ENCODE peak calls at places on chromosomes 11 and 22, in seven cellular contexts. One of them, this sample, is unnamed.

GRCh38 chr11:131198161-131198560 is 172.3 kb upstream of the NTM start:
- DNase-seq in esophagus muscularis mucosa: no peak
- DNase-seq in sigmoid colon: no peak
- DNase-seq in stomach: no peak
- DNase-seq in K562: no peak
- DNase-seq in GM23338: no peak
- DNase-seq in transverse colon: no peak
- DNase-seq in this sample: no peak

GRCh38 chr11:68610452-68611116 is 73.8 kb upstream of the GAL start:
- DNase-seq in K562: peak; percentile 25
- DNase-seq in stomach: no peak
- DNase-seq in sigmoid colon: no peak
- DNase-seq in esophagus muscularis mucosa: no peak
- DNase-seq in transverse colon: no peak
- DNase-seq in GM23338: peak; percentile 38
- DNase-seq in this sample: no peak

GRCh38 chr11:123100378-123101085 is 38.6 kb upstream of the HSPA8 start:
- DNase-seq in esophagus muscularis mucosa: no peak
- DNase-seq in sigmoid colon: peak; percentile 80
- DNase-seq in GM23338: peak; percentile 23
- DNase-seq in stomach: no peak
- DNase-seq in transverse colon: no peak
- DNase-seq in K562: no peak
- DNase-seq in this sample: no peak

GRCh38 chr11:19370100-19370861 is 129.5 kb upstream of the E2F8 start:
- DNase-seq in transverse colon: no peak
- DNase-seq in K562: no peak
- DNase-seq in esophagus muscularis mucosa: no peak
- DNase-seq in sigmoid colon: peak; percentile 86
- DNase-seq in stomach: no peak
- DNase-seq in GM23338: no peak
- DNase-seq in this sample: no peak

GRCh38 chr11:66971483-66971882 is 3.6 kb upstream of the C11orf86 start:
- DNase-seq in transverse colon: no peak
- DNase-seq in sigmoid colon: no peak
- DNase-seq in stomach: no peak
- DNase-seq in GM23338: no peak
- DNase-seq in K562: no peak
- DNase-seq in esophagus muscularis mucosa: no peak
- DNase-seq in this sample: no peak

GRCh38 chr11:105489431-105489830 is 120.4 kb upstream of the GRIA4 start:
- DNase-seq in esophagus muscularis mucosa: no peak
- DNase-seq in transverse colon: no peak
- DNase-seq in GM23338: no peak
- DNase-seq in stomach: no peak
- DNase-seq in sigmoid colon: no peak
- DNase-seq in K562: no peak
- DNase-seq in this sample: no peak

GRCh38 chr11:65847746-65848145 is 10.2 kb downstream of the CFL1 start:
- DNase-seq in K562: no peak
- DNase-seq in esophagus muscularis mucosa: no peak
- DNase-seq in transverse colon: no peak
- DNase-seq in stomach: no peak
- DNase-seq in GM23338: no peak
- DNase-seq in sigmoid colon: no peak
- DNase-seq in this sample: no peak

GRCh38 chr11:25357133-25357532 is 860.3 kb downstream of the LUZP2 start:
- DNase-seq in GM23338: no peak
- DNase-seq in K562: no peak
- DNase-seq in esophagus muscularis mucosa: no peak
- DNase-seq in sigmoid colon: no peak
- DNase-seq in stomach: no peak
- DNase-seq in transverse colon: no peak
- DNase-seq in this sample: no peak

GRCh38 chr11:36383200-36383599 is 87.1 kb downstream of the PRR5L start:
- DNase-seq in sigmoid colon: no peak
- DNase-seq in esophagus muscularis mucosa: no peak
- DNase-seq in transverse colon: no peak
- DNase-seq in GM23338: no peak
- DNase-seq in stomach: no peak
- DNase-seq in K562: no peak
- DNase-seq in this sample: no peak

GRCh38 chr22:49148895-49149418 is 678.7 kb downstream of the BRD1 start:
- DNase-seq in K562: no peak
- DNase-seq in esophagus muscularis mucosa: no peak
- DNase-seq in sigmoid colon: no peak
- DNase-seq in transverse colon: no peak
- DNase-seq in stomach: no peak
- DNase-seq in GM23338: no peak
- DNase-seq in this sample: no peak

GRCh38 chr22:37658133-37659065 is at the start of gene PDXP:
- DNase-seq in sigmoid colon: peak; percentile 100
- DNase-seq in stomach: peak; percentile 99
- DNase-seq in esophagus muscularis mucosa: peak; percentile 100
- DNase-seq in transverse colon: peak; percentile 99
- DNase-seq in GM23338: peak; percentile 100
- DNase-seq in K562: peak; percentile 89
- DNase-seq in this sample: no peak

GRCh38 chr22:37659897-37660708 is 1.6 kb downstream of the PDXP start:
- DNase-seq in esophagus muscularis mucosa: no peak
- DNase-seq in GM23338: no peak
- DNase-seq in transverse colon: peak; percentile 46
- DNase-seq in sigmoid colon: no peak
- DNase-seq in stomach: no peak
- DNase-seq in K562: no peak
- DNase-seq in this sample: no peak

GRCh38 chr22:37655252-37655563 is 3.3 kb upstream of the PDXP start:
- DNase-seq in transverse colon: no peak
- DNase-seq in esophagus muscularis mucosa: no peak
- DNase-seq in stomach: no peak
- DNase-seq in GM23338: no peak
- DNase-seq in K562: no peak
- DNase-seq in sigmoid colon: no peak
- DNase-seq in this sample: no peak

GRCh38 chr22:37659066-37659896 is 758 bp downstream of the PDXP start:
- DNase-seq in GM23338: no peak
- DNase-seq in stomach: no peak
- DNase-seq in esophagus muscularis mucosa: no peak
- DNase-seq in sigmoid colon: no peak
- DNase-seq in transverse colon: peak; percentile 81
- DNase-seq in K562: peak; percentile 55
- DNase-seq in this sample: no peak

GRCh38 chr22:37657590-37658132 is 862 bp upstream of the PDXP start:
- DNase-seq in K562: no peak
- DNase-seq in transverse colon: no peak
- DNase-seq in stomach: no peak
- DNase-seq in GM23338: peak; percentile 47
- DNase-seq in esophagus muscularis mucosa: no peak
- DNase-seq in sigmoid colon: no peak
- DNase-seq in this sample: no peak
- TF ChIP-seq POLR2AphosphoS5 in K562: peak; percentile 68
- TF ChIP-seq POLR2AphosphoS5 in transverse colon: no peak
- TF ChIP-seq POLR2AphosphoS5 in stomach: no peak
- TF ChIP-seq POLR2AphosphoS5 in GM23338: no peak
- TF ChIP-seq POLR2AphosphoS5 in esophagus muscularis mucosa: no peak
- TF ChIP-seq POLR2AphosphoS5 in sigmoid colon: no peak
- TF ChIP-seq POLR2AphosphoS5 in this sample: no peak

DNA sequence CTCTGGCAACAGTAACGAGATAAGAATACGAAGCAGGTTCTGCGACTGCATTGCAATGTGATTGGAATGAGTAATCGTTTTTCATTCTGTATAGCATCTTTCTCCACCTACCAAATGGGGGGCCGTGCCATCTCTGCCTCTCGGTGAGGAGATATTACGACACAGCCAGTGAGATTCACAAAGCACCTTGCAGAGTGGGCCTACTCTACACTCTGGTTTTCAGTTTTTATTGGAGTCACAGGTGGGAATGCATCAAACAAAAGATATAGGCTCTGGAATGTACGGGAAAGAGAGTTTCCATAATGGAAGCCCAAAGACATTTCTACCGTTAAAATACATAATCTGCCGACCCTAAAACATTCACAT is 475 bp upstream of the RTN3 start:
- DNase-seq in stomach: no peak
- DNase-seq in esophagus muscularis mucosa: no peak
- DNase-seq in GM23338: peak; percentile 37
- DNase-seq in K562: no peak
- DNase-seq in transverse colon: no peak
- DNase-seq in sigmoid colon: no peak
- DNase-seq in this sample: no peak
- H3K4me3 ChIP-seq in stomach: peak overlapping the region; percentile 79
- H3K4me3 ChIP-seq in esophagus muscularis mucosa: peak overlapping the region; percentile 90
- H3K4me3 ChIP-seq in GM23338: peak overlapping the region; percentile 82
- H3K4me3 ChIP-seq in K562: peak overlapping the region; percentile 94
- H3K4me3 ChIP-seq in transverse colon: peak overlapping the region; percentile 95
- H3K4me3 ChIP-seq in sigmoid colon: peak overlapping the region; percentile 79
- H3K4me3 ChIP-seq in this sample: peak overlapping the region; percentile 92

DNA sequence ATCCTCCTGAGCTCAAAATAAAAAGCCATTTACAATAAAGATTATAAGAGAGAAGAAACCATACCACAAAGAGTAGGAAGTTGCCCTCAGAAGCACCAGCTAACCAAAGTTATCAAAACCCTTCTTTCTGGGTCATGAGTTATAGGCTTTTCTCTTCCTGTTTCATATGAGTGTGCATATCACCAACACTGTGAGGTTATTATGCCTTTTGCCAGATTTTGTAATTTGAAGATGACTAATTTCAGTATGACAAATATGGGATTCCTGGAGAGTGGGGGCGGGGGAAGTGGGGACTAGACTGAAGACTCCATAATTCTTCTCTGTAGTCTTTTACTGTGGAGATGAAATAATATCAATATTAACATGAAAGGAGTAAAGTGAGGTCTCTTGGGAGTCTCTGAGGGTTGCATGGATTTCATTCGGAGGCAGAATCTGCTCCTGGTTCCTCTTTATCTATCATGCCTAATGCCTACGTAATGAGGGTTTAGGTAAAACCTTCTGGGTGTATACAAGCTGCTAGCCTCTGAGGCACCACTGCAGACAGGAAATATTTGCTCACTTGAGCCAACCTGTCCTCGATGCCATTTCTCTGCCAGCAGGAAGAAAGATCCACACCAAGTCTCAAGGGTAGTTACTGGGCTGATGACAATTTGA is 2.1 kb downstream of the LPXN start:
- DNase-seq in esophagus muscularis mucosa: peak; percentile 92
- DNase-seq in sigmoid colon: peak; percentile 83
- DNase-seq in stomach: no peak
- DNase-seq in K562: no peak
- DNase-seq in GM23338: no peak
- DNase-seq in transverse colon: no peak
- DNase-seq in this sample: no peak
- TF ChIP-seq POLR2AphosphoS5 in esophagus muscularis mucosa: no peak
- TF ChIP-seq POLR2AphosphoS5 in sigmoid colon: no peak
- TF ChIP-seq POLR2AphosphoS5 in stomach: peak; percentile 36
- TF ChIP-seq POLR2AphosphoS5 in K562: no peak
- TF ChIP-seq POLR2AphosphoS5 in GM23338: no peak
- TF ChIP-seq POLR2AphosphoS5 in transverse colon: no peak
- TF ChIP-seq POLR2AphosphoS5 in this sample: peak; percentile 54

DNA sequence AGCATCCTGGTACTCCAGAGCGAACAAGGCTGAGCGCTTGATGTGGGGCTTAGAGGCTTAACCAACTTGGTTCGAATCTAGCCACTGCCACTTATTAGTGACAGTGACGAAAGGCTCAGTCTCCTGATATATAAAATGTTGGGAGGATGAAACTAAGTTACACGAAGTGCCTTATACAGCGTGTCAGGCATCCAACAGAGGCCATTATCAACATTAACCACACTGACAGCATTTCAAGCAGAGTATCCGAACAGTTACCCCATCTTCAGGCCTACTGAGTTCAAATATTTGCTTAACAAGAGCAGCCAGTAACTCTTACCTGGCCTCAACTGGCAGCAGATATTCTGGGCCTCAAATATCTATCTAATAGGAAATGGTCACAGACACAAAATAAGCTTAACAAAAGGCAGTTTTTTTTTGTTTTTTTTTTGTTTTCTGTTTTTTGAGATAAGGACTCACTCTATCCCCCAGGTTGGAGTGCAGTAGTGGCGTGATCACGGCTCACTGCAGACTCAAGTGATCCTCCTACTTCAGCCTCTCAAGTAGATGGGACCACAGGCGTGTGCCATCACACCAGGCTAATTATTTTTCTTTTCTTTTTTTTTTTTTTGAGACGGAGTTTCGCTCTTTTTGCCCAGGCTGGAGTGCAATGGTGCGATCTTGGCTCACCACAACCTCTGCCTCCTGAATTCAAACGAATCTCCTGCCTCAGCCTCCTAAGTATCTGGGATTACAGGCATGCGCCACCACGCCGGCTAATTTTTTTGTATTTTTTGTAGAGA is 2.9 kb downstream of the SERPIND1 start:
- DNase-seq in K562: no peak
- DNase-seq in esophagus muscularis mucosa: no peak
- DNase-seq in GM23338: no peak
- DNase-seq in sigmoid colon: no peak
- DNase-seq in stomach: no peak
- DNase-seq in transverse colon: no peak
- DNase-seq in this sample: no peak
- H3K4me3 ChIP-seq in K562: no peak overlapping the region
- H3K4me3 ChIP-seq in esophagus muscularis mucosa: no peak overlapping the region
- H3K4me3 ChIP-seq in GM23338: no peak overlapping the region
- H3K4me3 ChIP-seq in sigmoid colon: no peak overlapping the region
- H3K4me3 ChIP-seq in stomach: no peak overlapping the region
- H3K4me3 ChIP-seq in transverse colon: no peak overlapping the region
- H3K4me3 ChIP-seq in this sample: no peak overlapping the region

GRCh38 chr22:29259253-29259899 is 8.4 kb downstream of the RHBDD3 start:
- DNase-seq in GM23338: peak; percentile 68
- DNase-seq in transverse colon: no peak
- DNase-seq in K562: no peak
- DNase-seq in esophagus muscularis mucosa: no peak
- DNase-seq in stomach: no peak
- DNase-seq in sigmoid colon: no peak
- DNase-seq in this sample: no peak

GRCh38 chr22:29257751-29258181 is 10.0 kb downstream of the RHBDD3 start:
- DNase-seq in esophagus muscularis mucosa: no peak
- DNase-seq in K562: no peak
- DNase-seq in GM23338: no peak
- DNase-seq in transverse colon: no peak
- DNase-seq in sigmoid colon: no peak
- DNase-seq in stomach: no peak
- DNase-seq in this sample: no peak

GRCh38 chr22:29260031-29260560 is 7.7 kb downstream of the RHBDD3 start:
- DNase-seq in K562: no peak
- DNase-seq in stomach: no peak
- DNase-seq in sigmoid colon: no peak
- DNase-seq in transverse colon: no peak
- DNase-seq in GM23338: no peak
- DNase-seq in esophagus muscularis mucosa: no peak
- DNase-seq in this sample: no peak

GRCh38 chr22:29258407-29259252 is 9.2 kb downstream of the RHBDD3 start:
- DNase-seq in transverse colon: no peak
- DNase-seq in sigmoid colon: no peak
- DNase-seq in K562: no peak
- DNase-seq in GM23338: no peak
- DNase-seq in stomach: no peak
- DNase-seq in esophagus muscularis mucosa: no peak
- DNase-seq in this sample: no peak

GRCh38 chr22:29260601-29261315 is 7.0 kb downstream of the RHBDD3 start:
- DNase-seq in esophagus muscularis mucosa: no peak
- DNase-seq in K562: no peak
- DNase-seq in transverse colon: no peak
- DNase-seq in stomach: no peak
- DNase-seq in sigmoid colon: no peak
- DNase-seq in GM23338: no peak
- DNase-seq in this sample: no peak
- TF ChIP-seq POLR2AphosphoS5 in esophagus muscularis mucosa: no peak
- TF ChIP-seq POLR2AphosphoS5 in K562: no peak
- TF ChIP-seq POLR2AphosphoS5 in transverse colon: no peak
- TF ChIP-seq POLR2AphosphoS5 in stomach: no peak
- TF ChIP-seq POLR2AphosphoS5 in sigmoid colon: no peak
- TF ChIP-seq POLR2AphosphoS5 in GM23338: no peak
- TF ChIP-seq POLR2AphosphoS5 in this sample: no peak

This sample was measured in vagina.